ENCODE peak calls at places on chromosome 14, in ten cellular contexts. One of them, this sample, is unnamed.

GRCh38 chr14:103091883-103092222 is 2.7 kb upstream of the EXOC3L4 start:
- DNase-seq in osteocyte: no peak
- DNase-seq in foreskin fibroblast: no peak
- DNase-seq in fibroblast of lung: no peak
- DNase-seq in HFFc6: no peak
- DNase-seq in right lobe of liver: no peak
- DNase-seq in cardiac muscle cell: no peak
- DNase-seq in nephron progenitor cell: no peak
- DNase-seq in fibroblast of mammary gland: no peak
- DNase-seq in HCT116: no peak
- DNase-seq in this sample: no peak

GRCh38 chr14:88005050-88005481 is at the start of gene GPR65:
- DNase-seq in osteocyte: no peak
- DNase-seq in foreskin fibroblast: no peak
- DNase-seq in fibroblast of lung: no peak
- DNase-seq in HFFc6: no peak
- DNase-seq in right lobe of liver: no peak
- DNase-seq in cardiac muscle cell: peak
- DNase-seq in nephron progenitor cell: no peak
- DNase-seq in fibroblast of mammary gland: peak
- DNase-seq in HCT116: no peak
- DNase-seq in this sample: no peak

GRCh38 chr14:65229431-65230286 is 127.3 kb upstream of the MAX start:
- DNase-seq in osteocyte: no peak
- DNase-seq in foreskin fibroblast: no peak
- DNase-seq in fibroblast of lung: peak
- DNase-seq in HFFc6: peak
- DNase-seq in right lobe of liver: peak
- DNase-seq in cardiac muscle cell: peak
- DNase-seq in nephron progenitor cell: peak
- DNase-seq in fibroblast of mammary gland: peak
- DNase-seq in HCT116: no peak
- DNase-seq in this sample: no peak

GRCh38 chr14:97788364-97788763 is 991.2 kb downstream of the VRK1 start:
- DNase-seq in osteocyte: no peak
- DNase-seq in foreskin fibroblast: no peak
- DNase-seq in fibroblast of lung: no peak
- DNase-seq in HFFc6: no peak
- DNase-seq in right lobe of liver: no peak
- DNase-seq in cardiac muscle cell: no peak
- DNase-seq in nephron progenitor cell: no peak
- DNase-seq in fibroblast of mammary gland: no peak
- DNase-seq in HCT116: no peak
- DNase-seq in this sample: no peak

GRCh38 chr14:54467280-54467679 is 21.5 kb downstream of the GMFB start:
- DNase-seq in osteocyte: no peak
- DNase-seq in foreskin fibroblast: no peak
- DNase-seq in fibroblast of lung: no peak
- DNase-seq in HFFc6: no peak
- DNase-seq in right lobe of liver: no peak
- DNase-seq in cardiac muscle cell: no peak
- DNase-seq in nephron progenitor cell: no peak
- DNase-seq in fibroblast of mammary gland: no peak
- DNase-seq in HCT116: no peak
- DNase-seq in this sample: no peak

GRCh38 chr14:53510281-53510912 is 357.3 kb upstream of the DDHD1 start:
- DNase-seq in osteocyte: no peak
- DNase-seq in foreskin fibroblast: no peak
- DNase-seq in fibroblast of lung: peak
- DNase-seq in HFFc6: no peak
- DNase-seq in right lobe of liver: no peak
- DNase-seq in cardiac muscle cell: no peak
- DNase-seq in nephron progenitor cell: no peak
- DNase-seq in fibroblast of mammary gland: peak
- DNase-seq in HCT116: no peak
- DNase-seq in this sample: no peak

GRCh38 chr14:68789798-68790655 is 2.8 kb downstream of the ZFP36L1 start:
- DNase-seq in osteocyte: no peak
- DNase-seq in foreskin fibroblast: no peak
- DNase-seq in fibroblast of lung: peak
- DNase-seq in HFFc6: no peak
- DNase-seq in right lobe of liver: peak
- DNase-seq in cardiac muscle cell: peak
- DNase-seq in nephron progenitor cell: no peak
- DNase-seq in fibroblast of mammary gland: no peak
- DNase-seq in HCT116: no peak
- DNase-seq in this sample: no peak

GRCh38 chr14:99581371-99581770 is 22.6 kb downstream of the CCDC85C start:
- DNase-seq in osteocyte: no peak
- DNase-seq in foreskin fibroblast: no peak
- DNase-seq in fibroblast of lung: no peak
- DNase-seq in HFFc6: no peak
- DNase-seq in right lobe of liver: no peak
- DNase-seq in cardiac muscle cell: no peak
- DNase-seq in nephron progenitor cell: no peak
- DNase-seq in fibroblast of mammary gland: no peak
- DNase-seq in HCT116: no peak
- DNase-seq in this sample: no peak

GRCh38 chr14:37081220-37081619 is 91.2 kb downstream of the SLC25A21 start:
- DNase-seq in osteocyte: no peak
- DNase-seq in foreskin fibroblast: no peak
- DNase-seq in fibroblast of lung: peak
- DNase-seq in HFFc6: no peak
- DNase-seq in right lobe of liver: no peak
- DNase-seq in cardiac muscle cell: no peak
- DNase-seq in nephron progenitor cell: no peak
- DNase-seq in fibroblast of mammary gland: peak
- DNase-seq in HCT116: peak
- DNase-seq in this sample: no peak

GRCh38 chr14:55448146-55448614 is 7.8 kb upstream of the TBPL2 start:
- DNase-seq in osteocyte: no peak
- DNase-seq in foreskin fibroblast: peak
- DNase-seq in fibroblast of lung: peak
- DNase-seq in HFFc6: peak
- DNase-seq in right lobe of liver: no peak
- DNase-seq in cardiac muscle cell: peak
- DNase-seq in nephron progenitor cell: no peak
- DNase-seq in fibroblast of mammary gland: peak
- DNase-seq in HCT116: peak
- DNase-seq in this sample: no peak

GRCh38 chr14:76829016-76829365 is 2.8 kb downstream of the LRRC74A start:
- DNase-seq in osteocyte: no peak
- DNase-seq in foreskin fibroblast: no peak
- DNase-seq in fibroblast of lung: no peak
- DNase-seq in HFFc6: no peak
- DNase-seq in right lobe of liver: no peak
- DNase-seq in cardiac muscle cell: peak
- DNase-seq in nephron progenitor cell: no peak
- DNase-seq in fibroblast of mammary gland: peak
- DNase-seq in HCT116: no peak
- DNase-seq in this sample: no peak

GRCh38 chr14:68598621-68599447 is 194.0 kb downstream of the ZFP36L1 start:
- DNase-seq in osteocyte: no peak
- DNase-seq in foreskin fibroblast: peak
- DNase-seq in fibroblast of lung: peak
- DNase-seq in HFFc6: peak
- DNase-seq in right lobe of liver: peak
- DNase-seq in cardiac muscle cell: peak
- DNase-seq in nephron progenitor cell: no peak
- DNase-seq in fibroblast of mammary gland: peak
- DNase-seq in HCT116: peak
- DNase-seq in this sample: no peak

GRCh38 chr14:52023518-52023917 is 34.2 kb downstream of the RTRAF start:
- DNase-seq in osteocyte: no peak
- DNase-seq in foreskin fibroblast: peak
- DNase-seq in fibroblast of lung: peak
- DNase-seq in HFFc6: peak
- DNase-seq in right lobe of liver: no peak
- DNase-seq in cardiac muscle cell: peak
- DNase-seq in nephron progenitor cell: no peak
- DNase-seq in fibroblast of mammary gland: peak
- DNase-seq in HCT116: no peak
- DNase-seq in this sample: no peak

DNA sequence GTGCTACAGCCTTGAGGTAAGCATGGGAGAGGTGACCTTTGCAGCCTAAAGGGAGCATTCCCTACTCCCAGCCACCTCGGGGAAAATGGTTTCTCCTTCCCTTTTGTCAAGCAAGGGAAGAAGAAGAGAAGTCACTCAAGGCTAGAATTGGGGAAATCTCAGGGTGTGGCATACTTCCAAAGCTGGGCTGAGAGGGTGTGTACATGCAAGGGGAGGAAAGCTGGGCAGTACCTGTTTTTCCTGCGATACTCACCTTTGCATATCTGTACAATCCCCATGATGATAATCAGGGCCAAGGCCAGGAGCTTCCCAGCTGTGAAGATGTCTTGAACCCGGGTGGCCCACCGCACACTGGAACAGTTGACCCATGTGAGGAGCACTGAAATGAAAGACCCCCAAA is 23.8 kb upstream of the CEBPE start:
- DNase-seq in osteocyte: no peak
- DNase-seq in foreskin fibroblast: no peak
- DNase-seq in fibroblast of lung: no peak
- DNase-seq in HFFc6: no peak
- DNase-seq in right lobe of liver: no peak
- DNase-seq in cardiac muscle cell: no peak
- DNase-seq in nephron progenitor cell: no peak
- DNase-seq in fibroblast of mammary gland: no peak
- DNase-seq in HCT116: no peak
- DNase-seq in this sample: no peak
- TF ChIP-seq CTCF in osteocyte: no peak
- TF ChIP-seq CTCF in foreskin fibroblast: no peak
- TF ChIP-seq CTCF in fibroblast of lung: no peak
- TF ChIP-seq CTCF in HFFc6: no peak
- TF ChIP-seq CTCF in right lobe of liver: no peak
- TF ChIP-seq CTCF in cardiac muscle cell: no peak
- TF ChIP-seq CTCF in nephron progenitor cell: no peak
- TF ChIP-seq CTCF in fibroblast of mammary gland: no peak
- TF ChIP-seq CTCF in HCT116: no peak
- TF ChIP-seq CTCF in this sample: no peak

GRCh38 chr14:21300892-21301291 is 21.0 kb downstream of the RPGRIP1 start:
- DNase-seq in osteocyte: no peak
- DNase-seq in foreskin fibroblast: no peak
- DNase-seq in fibroblast of lung: no peak
- DNase-seq in HFFc6: no peak
- DNase-seq in right lobe of liver: peak
- DNase-seq in cardiac muscle cell: no peak
- DNase-seq in nephron progenitor cell: peak
- DNase-seq in fibroblast of mammary gland: no peak
- DNase-seq in HCT116: no peak
- DNase-seq in this sample: peak
- TF ChIP-seq CTCF in osteocyte: no peak
- TF ChIP-seq CTCF in foreskin fibroblast: no peak
- TF ChIP-seq CTCF in fibroblast of lung: no peak
- TF ChIP-seq CTCF in HFFc6: no peak
- TF ChIP-seq CTCF in right lobe of liver: no peak
- TF ChIP-seq CTCF in cardiac muscle cell: no peak
- TF ChIP-seq CTCF in nephron progenitor cell: no peak
- TF ChIP-seq CTCF in fibroblast of mammary gland: no peak
- TF ChIP-seq CTCF in HCT116: no peak
- TF ChIP-seq CTCF in this sample: peak

GRCh38 chr14:104572024-104572623 is 7.4 kb upstream of the C14orf180 start:
- DNase-seq in osteocyte: no peak
- DNase-seq in foreskin fibroblast: no peak
- DNase-seq in fibroblast of lung: no peak
- DNase-seq in HFFc6: no peak
- DNase-seq in right lobe of liver: no peak
- DNase-seq in cardiac muscle cell: no peak
- DNase-seq in nephron progenitor cell: no peak
- DNase-seq in fibroblast of mammary gland: no peak
- DNase-seq in HCT116: no peak
- DNase-seq in this sample: no peak
- TF ChIP-seq CTCF in osteocyte: no peak
- TF ChIP-seq CTCF in foreskin fibroblast: no peak
- TF ChIP-seq CTCF in fibroblast of lung: no peak
- TF ChIP-seq CTCF in HFFc6: no peak
- TF ChIP-seq CTCF in right lobe of liver: no peak
- TF ChIP-seq CTCF in cardiac muscle cell: no peak
- TF ChIP-seq CTCF in nephron progenitor cell: no peak
- TF ChIP-seq CTCF in fibroblast of mammary gland: no peak
- TF ChIP-seq CTCF in HCT116: no peak
- TF ChIP-seq CTCF in this sample: no peak

DNA sequence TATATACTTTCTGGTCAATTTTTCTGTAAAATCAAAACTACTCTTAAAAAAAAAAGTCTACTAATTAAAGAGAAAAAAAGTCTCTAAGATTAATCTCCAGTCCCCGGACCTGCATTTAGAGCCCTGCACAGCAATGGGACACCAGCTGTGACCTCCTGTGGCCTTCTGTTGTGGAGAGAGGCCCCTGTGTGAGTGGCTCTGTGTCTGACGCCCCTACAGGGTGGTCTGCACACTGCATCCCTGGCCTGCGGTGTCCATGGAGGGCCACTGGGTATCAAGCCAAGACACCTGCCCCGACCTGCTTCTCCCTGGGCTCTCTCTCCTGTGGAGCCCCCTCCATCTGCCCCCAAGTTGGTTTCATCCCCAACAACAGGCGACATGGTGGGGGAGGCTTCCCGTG is 248.0 kb upstream of the DIO3 start:
- DNase-seq in osteocyte: no peak
- DNase-seq in foreskin fibroblast: no peak
- DNase-seq in fibroblast of lung: no peak
- DNase-seq in HFFc6: no peak
- DNase-seq in right lobe of liver: no peak
- DNase-seq in cardiac muscle cell: no peak
- DNase-seq in nephron progenitor cell: no peak
- DNase-seq in fibroblast of mammary gland: no peak
- DNase-seq in HCT116: no peak
- DNase-seq in this sample: no peak
- TF ChIP-seq CTCF in osteocyte: no peak
- TF ChIP-seq CTCF in foreskin fibroblast: no peak
- TF ChIP-seq CTCF in fibroblast of lung: no peak
- TF ChIP-seq CTCF in HFFc6: no peak
- TF ChIP-seq CTCF in right lobe of liver: no peak
- TF ChIP-seq CTCF in cardiac muscle cell: no peak
- TF ChIP-seq CTCF in nephron progenitor cell: no peak
- TF ChIP-seq CTCF in fibroblast of mammary gland: no peak
- TF ChIP-seq CTCF in HCT116: no peak
- TF ChIP-seq CTCF in this sample: peak